ENCODE peak calls at places on chromosomes 13 and 19, in seven cellular contexts. S is HEK293T, F is GM12878, B is HepG2, M is K562, I is HCT116, V is H1. K is an unnamed sample.
A peak's percentile ranks its signal among the peaks of the same experiment; 100 is the strongest.

GRCh38 chr19:4088975-4089374 is 22.3 kb upstream of the ZBTB7A start:
- DNase-seq in B (no peak), S (no peak), F (no peak), M (no peak), V (no peak), I (no peak), K (no peak)

GRCh38 chr13:109344552-109345157 is 441.7 kb downstream of the IRS2 start:
- DNase-seq in I (no peak), B (peak; percentile 10), F (no peak), S (no peak), M (no peak), V (no peak), K (no peak)

GRCh38 chr19:18488403-18488723 is 33.5 kb downstream of the ELL start:
- DNase-seq in F (no peak), B (no peak), V (no peak), I (no peak), S (no peak), M (no peak), K (no peak)

GRCh38 chr13:92074658-92075057 is 676.2 kb downstream of the GPC5 start:
- DNase-seq in S (peak; percentile 55), F (no peak), B (peak; percentile 28), V (no peak), I (no peak), M (no peak), K (peak; percentile 16)

GRCh38 chr13:59230484-59231264 is 933.1 kb downstream of the DIAPH3 start:
- DNase-seq in V (no peak), I (no peak), S (no peak), F (no peak), B (no peak), M (no peak), K (no peak)

GRCh38 chr19:50362030-50362412 is 3.4 kb downstream of the NAPSA start:
- DNase-seq in I (no peak), V (no peak), F (no peak), M (no peak), B (no peak), S (no peak), K (no peak)

GRCh38 chr19:47373246-47374240 is 24.4 kb downstream of the DHX34 start:
- DNase-seq in M (no peak), I (no peak), B (no peak), V (no peak), F (no peak), S (no peak), K (no peak)

GRCh38 chr13:25267715-25268114 is 19.6 kb downstream of the MTMR6 start:
- DNase-seq in F (no peak), B (no peak), I (no peak), M (no peak), S (no peak), V (no peak), K (no peak)

GRCh38 chr19:51166846-51167490 is 24.9 kb downstream of the SIGLEC7 start:
- DNase-seq in S (no peak), I (no peak), F (no peak), V (no peak), M (no peak), B (no peak), K (no peak)

GRCh38 chr13:40233731-40234195 is 432.7 kb downstream of the FOXO1 start:
- DNase-seq in I (no peak), V (no peak), M (no peak), S (no peak), F (no peak), B (no peak), K (no peak)

GRCh38 chr13:38607136-38607535 is 79.7 kb upstream of the FREM2 start:
- DNase-seq in M (no peak), I (no peak), S (no peak), B (no peak), V (no peak), F (no peak), K (no peak)

GRCh38 chr19:57053401-57053800 is 66.4 kb upstream of the USP29 start:
- DNase-seq in F (no peak), V (no peak), M (no peak), S (no peak), B (no peak), I (no peak), K (no peak)

GRCh38 chr13:96428904-96429303 is 339.0 kb downstream of the HS6ST3 start:
- DNase-seq in S (no peak), I (no peak), M (no peak), V (no peak), F (no peak), B (no peak), K (no peak)

GRCh38 chr19:16655727-16656126 is 4.2 kb downstream of the SMIM7 start:
- DNase-seq in B (no peak), V (no peak), M (no peak), I (no peak), F (no peak), S (no peak), K (no peak)

GRCh38 chr13:75285310-75285709 is 196.7 kb downstream of the TBC1D4 start:
- DNase-seq in B (no peak), S (no peak), F (no peak), V (no peak), I (no peak), M (no peak), K (no peak)

GRCh38 chr13:35810286-35810685 is 320.9 kb downstream of the DCLK1 start:
- DNase-seq in M (no peak), I (no peak), S (no peak), F (no peak), B (no peak), V (no peak), K (no peak)

GRCh38 chr13:35814573-35814972 is 316.6 kb downstream of the DCLK1 start:
- DNase-seq in V (no peak), I (no peak), M (no peak), S (no peak), F (no peak), B (no peak), K (no peak)

GRCh38 chr13:35808846-35809245 is 322.3 kb downstream of the DCLK1 start:
- DNase-seq in S (no peak), M (no peak), I (no peak), F (no peak), B (no peak), V (no peak), K (no peak)

GRCh38 chr13:35817642-35818576 is 313.3 kb downstream of the DCLK1 start:
- DNase-seq in B (no peak), M (no peak), I (no peak), F (no peak), V (no peak), S (no peak), K (no peak)

DNA sequence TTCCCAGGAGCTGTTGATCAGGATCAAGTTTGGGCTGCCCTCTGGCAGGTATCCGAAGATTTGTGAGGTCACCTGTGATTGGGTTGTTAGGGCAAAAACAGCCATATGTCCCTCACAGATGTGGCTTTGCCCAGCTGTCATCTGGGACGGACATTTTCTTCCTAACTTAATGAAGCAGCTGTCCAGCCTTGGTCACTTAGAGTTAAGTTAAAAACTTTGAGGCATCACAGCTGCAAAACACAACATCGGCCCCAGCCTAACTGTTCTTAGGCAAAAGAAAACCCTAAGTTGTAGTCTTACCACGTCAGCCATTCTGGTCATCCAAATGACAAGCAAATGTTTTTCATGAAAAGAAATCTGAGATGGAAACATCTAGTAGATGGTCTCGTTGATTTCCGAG is 318.5 kb downstream of the DCLK1 start:
- DNase-seq in S (no peak), B (no peak), F (no peak), I (no peak), V (no peak), M (no peak), K (no peak)
- TF ChIP-seq SP1 in S (no peak), B (no peak), F (no peak), I (no peak), V (no peak), M (no peak), K (no peak)

DNA sequence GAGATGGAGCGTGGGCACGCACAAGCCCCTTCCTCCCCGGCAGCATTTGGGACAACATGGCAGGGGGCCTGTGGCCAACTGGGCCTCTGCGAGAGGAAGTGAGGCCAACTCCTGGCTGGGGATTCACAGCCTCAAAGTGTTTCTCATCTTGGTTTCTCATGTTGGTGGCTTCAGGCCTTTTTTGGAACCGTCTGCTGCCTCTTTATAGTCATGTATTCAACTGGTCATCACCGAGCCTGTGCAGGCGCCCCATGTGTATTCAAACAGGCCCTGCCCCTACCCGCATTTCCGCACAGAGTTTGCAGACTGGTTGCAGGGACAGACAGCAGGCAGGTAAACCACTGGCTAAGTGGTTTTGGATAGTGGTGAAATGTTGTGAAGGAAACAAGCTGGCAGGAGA is 17.3 kb upstream of the RELB start:
- DNase-seq in V (no peak), M (no peak), S (no peak), B (no peak), I (no peak), F (no peak), K (no peak)
- TF ChIP-seq SP1 in V (no peak), M (no peak), S (no peak), B (no peak), I (no peak), F (no peak), K (no peak)

DNA sequence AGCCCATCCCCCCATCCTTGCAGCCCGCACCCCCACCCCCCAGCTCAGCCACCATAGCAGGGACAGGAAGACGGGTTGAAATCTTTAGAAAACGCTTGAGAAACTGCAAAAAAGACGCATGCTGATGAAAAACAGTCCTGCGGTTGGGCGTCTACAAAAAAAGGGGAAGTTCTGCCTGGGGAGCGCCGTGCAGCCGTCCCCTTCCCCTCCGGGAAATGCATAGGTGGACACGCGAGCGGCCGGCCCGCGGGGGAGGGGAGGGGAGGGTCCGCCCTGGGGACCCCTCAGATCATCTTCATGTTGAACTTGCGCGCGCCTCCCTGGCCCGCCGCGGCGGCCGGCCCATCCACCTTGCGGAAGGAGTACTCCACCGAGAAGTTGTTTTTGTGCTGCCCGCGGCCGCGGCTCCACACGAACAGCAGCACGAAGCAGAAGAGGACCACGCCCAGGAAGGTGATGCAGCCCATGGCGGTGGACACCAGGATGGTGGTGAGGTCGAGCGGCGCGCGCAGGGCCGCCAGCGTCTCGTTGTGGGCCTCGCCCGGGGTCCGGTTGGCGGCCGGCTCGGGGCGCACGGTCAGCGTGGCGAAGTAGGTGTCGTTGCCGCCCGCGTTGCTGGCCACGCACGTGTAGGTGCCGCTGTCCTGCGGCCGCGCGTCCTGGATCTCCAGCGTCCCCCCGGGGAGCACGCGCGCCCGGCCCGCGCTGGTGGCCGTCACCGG is 7.9 kb upstream of the PEAK3 start:
- DNase-seq in V (no peak), I (no peak), S (no peak), B (no peak), M (peak; percentile 52), F (peak; percentile 48), K (no peak)
- TF ChIP-seq SP1 in V (no peak), I (no peak), S (no peak), B (no peak), M (no peak), F (peak; percentile 40), K (no peak)

DNA sequence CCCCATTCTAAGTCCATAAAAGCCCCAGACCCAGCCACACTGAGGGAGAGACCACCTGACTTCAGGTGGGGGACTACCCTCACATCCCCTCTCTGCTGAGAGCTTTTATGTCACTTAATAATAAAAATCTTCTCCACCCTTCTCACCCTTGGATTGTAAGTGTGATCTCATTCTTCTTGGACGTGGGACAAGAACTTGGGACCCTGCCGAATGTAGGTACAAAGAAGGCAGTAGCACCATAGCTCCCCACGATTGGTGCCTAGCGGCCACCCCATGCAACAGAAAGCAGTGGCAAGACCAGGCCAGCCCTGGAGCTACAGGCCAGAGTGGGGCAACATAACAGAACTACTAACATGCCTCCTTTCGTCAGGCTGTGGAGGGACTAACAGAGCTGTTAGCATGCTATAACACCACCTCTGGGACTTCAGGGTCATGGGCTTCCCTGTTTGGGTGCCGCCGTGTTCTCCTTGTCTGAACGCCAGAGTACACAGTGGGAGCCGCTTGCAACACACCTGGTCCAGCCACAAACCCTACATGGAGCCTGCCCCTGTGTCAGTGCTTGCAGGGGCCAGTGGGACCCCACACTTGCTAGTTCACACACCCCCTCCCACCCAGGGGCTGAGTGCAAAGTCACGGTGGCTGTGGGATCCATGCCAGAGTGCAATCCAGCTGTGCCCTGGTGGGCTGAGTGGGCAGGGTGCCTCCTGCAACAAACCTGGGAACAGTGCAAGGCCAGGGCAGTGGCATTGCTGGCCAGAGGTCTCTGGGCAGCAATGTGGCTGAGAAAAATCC is 5.2 kb upstream of the FBXO17 start:
- DNase-seq in S (no peak), M (no peak), I (no peak), V (no peak), B (peak; percentile 73), F (no peak), K (no peak)
- TF ChIP-seq SP1 in S (no peak), M (no peak), I (no peak), V (no peak), B (no peak), F (no peak), K (no peak)